ENCODE peak calls at places on chromosomes 5 and 9, in four cellular contexts. One of them, this sample, is unnamed.

GRCh38 chr5:83145882-83146331 is 68.6 kb downstream of the XRCC4 start:
- DNase-seq in stimulated activated CD4-positive, alpha-beta T cell treated with anti-CD3 and anti-CD28 coated beads, Interleukin-4, amount 100 ng/mL, for 48 hours: no peak
- DNase-seq in OCI-LY7: no peak
- DNase-seq in chondrocyte: no peak
- DNase-seq in this sample: peak; percentile 19

GRCh38 chr5:6408627-6409446 is 30.5 kb upstream of the MED10 start:
- DNase-seq in stimulated activated CD4-positive, alpha-beta T cell treated with anti-CD3 and anti-CD28 coated beads, Interleukin-4, amount 100 ng/mL, for 48 hours: no peak
- DNase-seq in OCI-LY7: no peak
- DNase-seq in chondrocyte: no peak
- DNase-seq in this sample: no peak

GRCh38 chr9:96158909-96159575 is 142.9 kb downstream of the HSD17B3 start:
- DNase-seq in stimulated activated CD4-positive, alpha-beta T cell treated with anti-CD3 and anti-CD28 coated beads, Interleukin-4, amount 100 ng/mL, for 48 hours: no peak
- DNase-seq in OCI-LY7: no peak
- DNase-seq in chondrocyte: no peak
- DNase-seq in this sample: no peak

GRCh38 chr5:72600401-72600981 is 93.3 kb upstream of the ZNF366 start:
- DNase-seq in stimulated activated CD4-positive, alpha-beta T cell treated with anti-CD3 and anti-CD28 coated beads, Interleukin-4, amount 100 ng/mL, for 48 hours: no peak
- DNase-seq in OCI-LY7: no peak
- DNase-seq in chondrocyte: no peak
- DNase-seq in this sample: no peak

GRCh38 chr5:148911386-148911785 is 85.0 kb downstream of the ADRB2 start:
- DNase-seq in stimulated activated CD4-positive, alpha-beta T cell treated with anti-CD3 and anti-CD28 coated beads, Interleukin-4, amount 100 ng/mL, for 48 hours: no peak
- DNase-seq in OCI-LY7: no peak
- DNase-seq in chondrocyte: no peak
- DNase-seq in this sample: no peak

GRCh38 chr5:38069360-38069759 is 189.0 kb upstream of the EGFLAM start:
- DNase-seq in stimulated activated CD4-positive, alpha-beta T cell treated with anti-CD3 and anti-CD28 coated beads, Interleukin-4, amount 100 ng/mL, for 48 hours: no peak
- DNase-seq in OCI-LY7: no peak
- DNase-seq in chondrocyte: no peak
- DNase-seq in this sample: no peak

GRCh38 chr9:89722712-89723111 is 117.9 kb downstream of the GADD45G start:
- DNase-seq in stimulated activated CD4-positive, alpha-beta T cell treated with anti-CD3 and anti-CD28 coated beads, Interleukin-4, amount 100 ng/mL, for 48 hours: no peak
- DNase-seq in OCI-LY7: no peak
- DNase-seq in chondrocyte: no peak
- DNase-seq in this sample: no peak

GRCh38 chr5:150299571-150300327 is 3.0 kb downstream of the ARSI start:
- DNase-seq in stimulated activated CD4-positive, alpha-beta T cell treated with anti-CD3 and anti-CD28 coated beads, Interleukin-4, amount 100 ng/mL, for 48 hours: no peak
- DNase-seq in OCI-LY7: no peak
- DNase-seq in chondrocyte: no peak
- DNase-seq in this sample: no peak

GRCh38 chr5:52893105-52893504 is 96.0 kb upstream of the ITGA2 start:
- DNase-seq in stimulated activated CD4-positive, alpha-beta T cell treated with anti-CD3 and anti-CD28 coated beads, Interleukin-4, amount 100 ng/mL, for 48 hours: no peak
- DNase-seq in OCI-LY7: no peak
- DNase-seq in chondrocyte: no peak
- DNase-seq in this sample: peak; percentile 38

GRCh38 chr5:80937591-80937990 is 22.6 kb upstream of the RASGRF2 start:
- DNase-seq in stimulated activated CD4-positive, alpha-beta T cell treated with anti-CD3 and anti-CD28 coated beads, Interleukin-4, amount 100 ng/mL, for 48 hours: no peak
- DNase-seq in OCI-LY7: no peak
- DNase-seq in chondrocyte: no peak
- DNase-seq in this sample: no peak

GRCh38 chr9:86064220-86064619 is 35.1 kb downstream of the GOLM1 start:
- DNase-seq in stimulated activated CD4-positive, alpha-beta T cell treated with anti-CD3 and anti-CD28 coated beads, Interleukin-4, amount 100 ng/mL, for 48 hours: no peak
- DNase-seq in OCI-LY7: no peak
- DNase-seq in chondrocyte: no peak
- DNase-seq in this sample: no peak

GRCh38 chr5:64165160-64165499 is 513 bp upstream of the RNF180 start:
- DNase-seq in stimulated activated CD4-positive, alpha-beta T cell treated with anti-CD3 and anti-CD28 coated beads, Interleukin-4, amount 100 ng/mL, for 48 hours: no peak
- DNase-seq in OCI-LY7: no peak
- DNase-seq in chondrocyte: no peak
- DNase-seq in this sample: no peak

GRCh38 chr9:75063556-75064305 is 24.2 kb downstream of the NMRK1 start:
- DNase-seq in stimulated activated CD4-positive, alpha-beta T cell treated with anti-CD3 and anti-CD28 coated beads, Interleukin-4, amount 100 ng/mL, for 48 hours: no peak
- DNase-seq in OCI-LY7: no peak
- DNase-seq in chondrocyte: no peak
- DNase-seq in this sample: no peak

GRCh38 chr5:71960196-71960595 is 147.1 kb upstream of the MAP1B start:
- DNase-seq in stimulated activated CD4-positive, alpha-beta T cell treated with anti-CD3 and anti-CD28 coated beads, Interleukin-4, amount 100 ng/mL, for 48 hours: no peak
- DNase-seq in OCI-LY7: no peak
- DNase-seq in chondrocyte: no peak
- DNase-seq in this sample: no peak

GRCh38 chr9:116499986-116500871 is 186.9 kb upstream of the TRIM32 start:
- DNase-seq in stimulated activated CD4-positive, alpha-beta T cell treated with anti-CD3 and anti-CD28 coated beads, Interleukin-4, amount 100 ng/mL, for 48 hours: no peak
- DNase-seq in OCI-LY7: no peak
- DNase-seq in chondrocyte: no peak
- DNase-seq in this sample: peak; percentile 23

GRCh38 chr5:92421937-92422336 is 1038.8 kb upstream of the ARRDC3 start:
- DNase-seq in stimulated activated CD4-positive, alpha-beta T cell treated with anti-CD3 and anti-CD28 coated beads, Interleukin-4, amount 100 ng/mL, for 48 hours: no peak
- DNase-seq in OCI-LY7: peak; percentile 19
- DNase-seq in chondrocyte: no peak
- DNase-seq in this sample: no peak

GRCh38 chr5:153573326-153574033 is 83.0 kb downstream of the GRIA1 start:
- DNase-seq in stimulated activated CD4-positive, alpha-beta T cell treated with anti-CD3 and anti-CD28 coated beads, Interleukin-4, amount 100 ng/mL, for 48 hours: no peak
- DNase-seq in OCI-LY7: no peak
- DNase-seq in chondrocyte: no peak
- DNase-seq in this sample: no peak

GRCh38 chr5:16800477-16800876 is 135.6 kb downstream of the MYO10 start:
- DNase-seq in stimulated activated CD4-positive, alpha-beta T cell treated with anti-CD3 and anti-CD28 coated beads, Interleukin-4, amount 100 ng/mL, for 48 hours: no peak
- DNase-seq in OCI-LY7: no peak
- DNase-seq in chondrocyte: no peak
- DNase-seq in this sample: no peak

GRCh38 chr5:124456244-124456643 is 290.2 kb downstream of the ZNF608 start:
- DNase-seq in stimulated activated CD4-positive, alpha-beta T cell treated with anti-CD3 and anti-CD28 coated beads, Interleukin-4, amount 100 ng/mL, for 48 hours: no peak
- DNase-seq in OCI-LY7: no peak
- DNase-seq in chondrocyte: no peak
- DNase-seq in this sample: peak; percentile 56

GRCh38 chr5:131263648-131264452 is at the start of gene CDC42SE2:
- DNase-seq in stimulated activated CD4-positive, alpha-beta T cell treated with anti-CD3 and anti-CD28 coated beads, Interleukin-4, amount 100 ng/mL, for 48 hours: peak; percentile 72
- DNase-seq in OCI-LY7: peak; percentile 95
- DNase-seq in chondrocyte: no peak
- DNase-seq in this sample: peak; percentile 52

GRCh38 chr9:105245720-105246161 is 1.3 kb downstream of the SLC44A1 start:
- DNase-seq in stimulated activated CD4-positive, alpha-beta T cell treated with anti-CD3 and anti-CD28 coated beads, Interleukin-4, amount 100 ng/mL, for 48 hours: no peak
- DNase-seq in OCI-LY7: no peak
- DNase-seq in chondrocyte: no peak
- DNase-seq in this sample: no peak

GRCh38 chr9:16121593-16121992 is 568.8 kb downstream of the CCDC171 start:
- DNase-seq in stimulated activated CD4-positive, alpha-beta T cell treated with anti-CD3 and anti-CD28 coated beads, Interleukin-4, amount 100 ng/mL, for 48 hours: no peak
- DNase-seq in OCI-LY7: no peak
- DNase-seq in chondrocyte: no peak
- DNase-seq in this sample: no peak

GRCh38 chr5:132704875-132705274 is 31.1 kb downstream of the IL4 start:
- DNase-seq in stimulated activated CD4-positive, alpha-beta T cell treated with anti-CD3 and anti-CD28 coated beads, Interleukin-4, amount 100 ng/mL, for 48 hours: no peak
- DNase-seq in OCI-LY7: no peak
- DNase-seq in chondrocyte: no peak
- DNase-seq in this sample: no peak

GRCh38 chr5:35651002-35651756 is 33.5 kb downstream of the SPEF2 start:
- DNase-seq in stimulated activated CD4-positive, alpha-beta T cell treated with anti-CD3 and anti-CD28 coated beads, Interleukin-4, amount 100 ng/mL, for 48 hours: peak; percentile 22
- DNase-seq in OCI-LY7: peak; percentile 83
- DNase-seq in chondrocyte: no peak
- DNase-seq in this sample: peak; percentile 32

GRCh38 chr9:137550958-137551655 is 572 bp upstream of the MRPL41 start:
- DNase-seq in stimulated activated CD4-positive, alpha-beta T cell treated with anti-CD3 and anti-CD28 coated beads, Interleukin-4, amount 100 ng/mL, for 48 hours: no peak
- DNase-seq in OCI-LY7: no peak
- DNase-seq in chondrocyte: no peak
- DNase-seq in this sample: peak; percentile 14

GRCh38 chr5:50667079-50667652 is 729 bp downstream of the PARP8 start:
- DNase-seq in stimulated activated CD4-positive, alpha-beta T cell treated with anti-CD3 and anti-CD28 coated beads, Interleukin-4, amount 100 ng/mL, for 48 hours: peak; percentile 38
- DNase-seq in OCI-LY7: peak; percentile 64
- DNase-seq in chondrocyte: peak; percentile 89
- DNase-seq in this sample: no peak

GRCh38 chr9:88586452-88586851 is 51.5 kb downstream of the NXNL2 start:
- DNase-seq in stimulated activated CD4-positive, alpha-beta T cell treated with anti-CD3 and anti-CD28 coated beads, Interleukin-4, amount 100 ng/mL, for 48 hours: no peak
- DNase-seq in OCI-LY7: no peak
- DNase-seq in chondrocyte: no peak
- DNase-seq in this sample: no peak

GRCh38 chr5:83401122-83401620 is 70.4 kb upstream of the VCAN start:
- DNase-seq in stimulated activated CD4-positive, alpha-beta T cell treated with anti-CD3 and anti-CD28 coated beads, Interleukin-4, amount 100 ng/mL, for 48 hours: no peak
- DNase-seq in OCI-LY7: no peak
- DNase-seq in chondrocyte: no peak
- DNase-seq in this sample: no peak

GRCh38 chr5:68875351-68875750 is 218.5 kb upstream of the SLC30A5 start:
- DNase-seq in stimulated activated CD4-positive, alpha-beta T cell treated with anti-CD3 and anti-CD28 coated beads, Interleukin-4, amount 100 ng/mL, for 48 hours: no peak
- DNase-seq in OCI-LY7: no peak
- DNase-seq in chondrocyte: no peak
- DNase-seq in this sample: no peak

GRCh38 chr9:69899491-69899890 is 78.9 kb downstream of the CFAP95 start:
- DNase-seq in stimulated activated CD4-positive, alpha-beta T cell treated with anti-CD3 and anti-CD28 coated beads, Interleukin-4, amount 100 ng/mL, for 48 hours: no peak
- DNase-seq in OCI-LY7: no peak
- DNase-seq in chondrocyte: no peak
- DNase-seq in this sample: no peak

GRCh38 chr5:54844905-54845566 is 140.4 kb downstream of the ESM1 start:
- DNase-seq in stimulated activated CD4-positive, alpha-beta T cell treated with anti-CD3 and anti-CD28 coated beads, Interleukin-4, amount 100 ng/mL, for 48 hours: no peak
- DNase-seq in OCI-LY7: peak; percentile 70
- DNase-seq in chondrocyte: no peak
- DNase-seq in this sample: no peak

GRCh38 chr5:145797336-145797735 is 37.8 kb downstream of the PRELID2 start:
- DNase-seq in stimulated activated CD4-positive, alpha-beta T cell treated with anti-CD3 and anti-CD28 coated beads, Interleukin-4, amount 100 ng/mL, for 48 hours: no peak
- DNase-seq in OCI-LY7: no peak
- DNase-seq in chondrocyte: no peak
- DNase-seq in this sample: no peak

GRCh38 chr9:122158202-122158601 is 1.4 kb downstream of the NDUFA8 start:
- DNase-seq in stimulated activated CD4-positive, alpha-beta T cell treated with anti-CD3 and anti-CD28 coated beads, Interleukin-4, amount 100 ng/mL, for 48 hours: peak; percentile 9
- DNase-seq in OCI-LY7: peak; percentile 72
- DNase-seq in chondrocyte: no peak
- DNase-seq in this sample: no peak

GRCh38 chr5:39115644-39116346 is 41.6 kb upstream of the RICTOR start:
- DNase-seq in stimulated activated CD4-positive, alpha-beta T cell treated with anti-CD3 and anti-CD28 coated beads, Interleukin-4, amount 100 ng/mL, for 48 hours: no peak
- DNase-seq in OCI-LY7: no peak
- DNase-seq in chondrocyte: no peak
- DNase-seq in this sample: no peak

GRCh38 chr5:147690595-147690994 is 91.9 kb downstream of the JAKMIP2 start:
- DNase-seq in stimulated activated CD4-positive, alpha-beta T cell treated with anti-CD3 and anti-CD28 coated beads, Interleukin-4, amount 100 ng/mL, for 48 hours: no peak
- DNase-seq in OCI-LY7: peak; percentile 2
- DNase-seq in chondrocyte: no peak
- DNase-seq in this sample: no peak

GRCh38 chr9:7174884-7175283 is 417.1 kb downstream of the KDM4C start:
- DNase-seq in stimulated activated CD4-positive, alpha-beta T cell treated with anti-CD3 and anti-CD28 coated beads, Interleukin-4, amount 100 ng/mL, for 48 hours: no peak
- DNase-seq in OCI-LY7: no peak
- DNase-seq in chondrocyte: no peak
- DNase-seq in this sample: no peak

This sample was measured in AG09319.